ENCODE peak calls at places on chromosome 19, in seven cellular contexts. One of them, this sample, is unnamed.

GRCh38 chr19:35442091-35442490 is 6.0 kb upstream of the FFAR2 start:
- DNase-seq in SK-N-SH: no peak
- DNase-seq in suprapubic skin: no peak
- DNase-seq in uterus: no peak
- DNase-seq in upper lobe of left lung: peak; percentile 91
- DNase-seq in fibroblast of lung: no peak
- DNase-seq in testis: no peak
- DNase-seq in this sample: no peak

GRCh38 chr19:58338825-58339558 is 12.2 kb downstream of the ZSCAN22 start:
- DNase-seq in suprapubic skin: no peak
- DNase-seq in uterus: no peak
- DNase-seq in upper lobe of left lung: no peak
- DNase-seq in fibroblast of lung: peak; percentile 17
- DNase-seq in SK-N-SH: no peak
- DNase-seq in testis: no peak
- DNase-seq in this sample: no peak

GRCh38 chr19:58398545-58398944 is 3.1 kb downstream of the RNF225 start:
- DNase-seq in SK-N-SH: no peak
- DNase-seq in suprapubic skin: no peak
- DNase-seq in uterus: no peak
- DNase-seq in fibroblast of lung: no peak
- DNase-seq in testis: no peak
- DNase-seq in upper lobe of left lung: no peak
- DNase-seq in this sample: peak; percentile 47

GRCh38 chr19:17775245-17775927 is 19.6 kb upstream of the B3GNT3 start:
- DNase-seq in fibroblast of lung: no peak
- DNase-seq in testis: peak; percentile 56
- DNase-seq in SK-N-SH: peak; percentile 76
- DNase-seq in uterus: no peak
- DNase-seq in suprapubic skin: no peak
- DNase-seq in upper lobe of left lung: no peak
- DNase-seq in this sample: no peak

GRCh38 chr19:42069619-42070293 is at the start of gene GRIK5:
- DNase-seq in fibroblast of lung: no peak
- DNase-seq in uterus: no peak
- DNase-seq in suprapubic skin: no peak
- DNase-seq in SK-N-SH: peak; percentile 77
- DNase-seq in upper lobe of left lung: no peak
- DNase-seq in testis: no peak
- DNase-seq in this sample: no peak

GRCh38 chr19:6011206-6011605 is 33.3 kb upstream of the RANBP3 start:
- DNase-seq in uterus: no peak
- DNase-seq in suprapubic skin: no peak
- DNase-seq in SK-N-SH: no peak
- DNase-seq in upper lobe of left lung: no peak
- DNase-seq in testis: no peak
- DNase-seq in fibroblast of lung: no peak
- DNase-seq in this sample: no peak

GRCh38 chr19:13794388-13794751 is 873 bp upstream of the ZSWIM4 start:
- DNase-seq in upper lobe of left lung: peak; percentile 62
- DNase-seq in suprapubic skin: peak; percentile 89
- DNase-seq in SK-N-SH: no peak
- DNase-seq in fibroblast of lung: peak; percentile 98
- DNase-seq in uterus: peak; percentile 88
- DNase-seq in testis: peak; percentile 79
- DNase-seq in this sample: no peak

GRCh38 chr19:41974652-41975051 is 15.5 kb upstream of the RABAC1 start:
- DNase-seq in SK-N-SH: no peak
- DNase-seq in suprapubic skin: no peak
- DNase-seq in uterus: no peak
- DNase-seq in fibroblast of lung: no peak
- DNase-seq in upper lobe of left lung: no peak
- DNase-seq in testis: no peak
- DNase-seq in this sample: no peak

GRCh38 chr19:5593963-5594255 is 26.2 kb upstream of the TINCR start:
- DNase-seq in fibroblast of lung: no peak
- DNase-seq in uterus: no peak
- DNase-seq in upper lobe of left lung: no peak
- DNase-seq in suprapubic skin: no peak
- DNase-seq in testis: no peak
- DNase-seq in SK-N-SH: no peak
- DNase-seq in this sample: no peak

GRCh38 chr19:54464044-54464623 is 556 bp upstream of the LENG9 start:
- DNase-seq in testis: peak; percentile 97
- DNase-seq in suprapubic skin: peak; percentile 96
- DNase-seq in fibroblast of lung: peak; percentile 85
- DNase-seq in SK-N-SH: peak; percentile 75
- DNase-seq in uterus: peak; percentile 66
- DNase-seq in upper lobe of left lung: peak; percentile 98
- DNase-seq in this sample: peak; percentile 99

GRCh38 chr19:4844348-4845179 is 13.1 kb upstream of the TICAM1 start:
- DNase-seq in uterus: peak; percentile 58
- DNase-seq in suprapubic skin: peak; percentile 74
- DNase-seq in SK-N-SH: no peak
- DNase-seq in upper lobe of left lung: no peak
- DNase-seq in fibroblast of lung: no peak
- DNase-seq in testis: no peak
- DNase-seq in this sample: no peak

GRCh38 chr19:53662209-53662608 is 30.4 kb downstream of the DPRX start:
- DNase-seq in uterus: no peak
- DNase-seq in SK-N-SH: no peak
- DNase-seq in fibroblast of lung: no peak
- DNase-seq in suprapubic skin: no peak
- DNase-seq in testis: no peak
- DNase-seq in upper lobe of left lung: no peak
- DNase-seq in this sample: no peak

GRCh38 chr19:42282036-42282762 is 13.1 kb downstream of the CIC start:
- DNase-seq in testis: no peak
- DNase-seq in fibroblast of lung: peak; percentile 52
- DNase-seq in uterus: peak; percentile 51
- DNase-seq in suprapubic skin: peak; percentile 72
- DNase-seq in upper lobe of left lung: no peak
- DNase-seq in SK-N-SH: no peak
- DNase-seq in this sample: no peak

GRCh38 chr19:46299695-46300094 is 2.9 kb downstream of the HIF3A start:
- DNase-seq in SK-N-SH: no peak
- DNase-seq in upper lobe of left lung: peak; percentile 24
- DNase-seq in suprapubic skin: peak; percentile 69
- DNase-seq in fibroblast of lung: no peak
- DNase-seq in uterus: no peak
- DNase-seq in testis: no peak
- DNase-seq in this sample: no peak

GRCh38 chr19:46306501-46306900 is 9.7 kb downstream of the HIF3A start:
- DNase-seq in suprapubic skin: no peak
- DNase-seq in uterus: no peak
- DNase-seq in SK-N-SH: no peak
- DNase-seq in upper lobe of left lung: no peak
- DNase-seq in testis: no peak
- DNase-seq in fibroblast of lung: no peak
- DNase-seq in this sample: no peak

GRCh38 chr19:46299004-46299509 is 2.2 kb downstream of the HIF3A start:
- DNase-seq in fibroblast of lung: peak; percentile 66
- DNase-seq in uterus: peak; percentile 98
- DNase-seq in suprapubic skin: peak; percentile 95
- DNase-seq in SK-N-SH: peak; percentile 99
- DNase-seq in testis: peak; percentile 94
- DNase-seq in upper lobe of left lung: peak; percentile 95
- DNase-seq in this sample: peak; percentile 96

GRCh38 chr19:46303702-46304397 is 7.0 kb downstream of the HIF3A start:
- DNase-seq in SK-N-SH: peak; percentile 82
- DNase-seq in fibroblast of lung: no peak
- DNase-seq in testis: peak; percentile 89
- DNase-seq in upper lobe of left lung: peak; percentile 92
- DNase-seq in suprapubic skin: peak; percentile 84
- DNase-seq in uterus: peak; percentile 56
- DNase-seq in this sample: no peak

DNA sequence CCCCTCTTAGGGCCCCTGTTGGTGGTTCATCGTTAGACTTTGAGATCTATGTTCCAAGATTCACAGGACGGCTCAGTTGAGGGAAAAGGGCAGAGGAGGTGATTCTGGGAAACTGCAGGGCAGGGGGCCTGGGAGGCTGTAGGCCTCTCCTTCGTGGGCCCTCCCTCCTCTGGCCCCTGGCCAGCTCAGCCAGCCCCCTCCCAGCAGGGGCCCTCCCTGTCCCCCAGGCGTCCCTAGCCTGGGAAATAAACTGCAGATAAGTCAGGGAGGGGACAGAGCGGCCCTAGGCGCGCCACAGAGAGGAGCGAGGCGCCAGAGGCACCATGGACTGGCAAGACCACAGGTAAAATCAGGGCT is 6.5 kb downstream of the HIF3A start:
- DNase-seq in uterus: no peak
- DNase-seq in upper lobe of left lung: no peak
- DNase-seq in suprapubic skin: no peak
- DNase-seq in fibroblast of lung: no peak
- DNase-seq in SK-N-SH: no peak
- DNase-seq in testis: no peak
- DNase-seq in this sample: no peak
- H3K4me3 ChIP-seq in uterus: no peak overlapping the region
- H3K4me3 ChIP-seq in upper lobe of left lung: peak overlapping the region; percentile 10
- H3K4me3 ChIP-seq in suprapubic skin: peak overlapping the region; percentile 13
- H3K4me3 ChIP-seq in fibroblast of lung: no peak overlapping the region
- H3K4me3 ChIP-seq in SK-N-SH: no peak overlapping the region
- H3K4me3 ChIP-seq in testis: peak overlapping the region; percentile 33
- H3K4me3 ChIP-seq in this sample: no peak overlapping the region

DNA sequence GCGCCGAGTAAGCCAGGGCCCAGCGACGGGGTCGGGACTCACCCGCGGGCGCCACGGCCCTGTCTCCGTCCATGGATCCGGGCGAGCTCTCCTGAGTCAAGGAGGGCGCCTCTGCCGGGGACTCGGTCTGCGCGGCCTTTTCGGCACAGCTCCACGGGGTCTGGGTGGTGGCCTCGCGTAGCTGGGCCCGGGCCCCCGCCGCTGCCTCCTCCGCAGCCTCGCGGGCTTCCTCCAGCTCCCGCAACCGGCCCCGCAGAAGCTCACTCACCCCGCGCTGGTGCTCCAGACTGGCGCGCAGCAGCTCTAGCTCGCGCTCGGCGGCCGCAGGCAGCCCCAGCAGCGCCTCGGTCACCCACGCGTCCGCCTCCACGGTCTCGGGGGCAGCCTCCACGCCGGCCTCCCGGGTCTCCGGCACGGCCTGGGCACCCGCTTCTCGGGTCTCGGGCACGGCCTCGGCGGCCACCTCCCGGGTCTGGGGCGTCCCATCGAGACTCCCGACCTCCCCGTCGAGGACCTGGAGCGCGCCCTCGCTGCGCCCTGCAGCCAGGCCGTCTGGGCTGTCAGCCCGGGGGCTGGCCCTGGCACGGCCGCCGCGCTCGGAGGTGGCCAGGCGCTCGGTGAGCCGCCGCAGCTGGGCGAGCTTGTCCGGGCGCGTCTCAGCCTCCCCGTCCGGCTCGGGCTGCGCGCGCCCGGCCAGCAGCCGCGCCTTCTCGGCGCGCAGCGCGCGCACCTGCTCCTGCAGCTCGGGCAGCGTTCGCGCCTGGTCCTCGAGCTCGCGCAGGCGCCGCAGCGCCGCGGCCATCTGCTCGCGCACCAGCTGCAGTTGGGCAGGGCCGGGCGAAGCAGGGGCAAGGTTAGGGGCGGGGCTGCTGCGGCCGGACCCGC is 8.4 kb downstream of the KANK3 start:
- DNase-seq in upper lobe of left lung: peak; percentile 63
- DNase-seq in uterus: no peak
- DNase-seq in testis: peak; percentile 63
- DNase-seq in suprapubic skin: no peak
- DNase-seq in SK-N-SH: peak; percentile 86
- DNase-seq in fibroblast of lung: peak; percentile 73
- DNase-seq in this sample: no peak
- H3K4me1 ChIP-seq in upper lobe of left lung: peaks cover 55% of the 10 kb centered on the region
- H3K4me1 ChIP-seq in uterus: no peaks in the 10 kb centered on the region
- H3K4me1 ChIP-seq in testis: peaks cover 10% of the 10 kb centered on the region
- H3K4me1 ChIP-seq in suprapubic skin: peaks cover 27% of the 10 kb centered on the region
- H3K4me1 ChIP-seq in SK-N-SH: no peaks in the 10 kb centered on the region
- H3K4me1 ChIP-seq in fibroblast of lung: no peaks in the 10 kb centered on the region
- H3K4me1 ChIP-seq in this sample: no peaks in the 10 kb centered on the region

DNA sequence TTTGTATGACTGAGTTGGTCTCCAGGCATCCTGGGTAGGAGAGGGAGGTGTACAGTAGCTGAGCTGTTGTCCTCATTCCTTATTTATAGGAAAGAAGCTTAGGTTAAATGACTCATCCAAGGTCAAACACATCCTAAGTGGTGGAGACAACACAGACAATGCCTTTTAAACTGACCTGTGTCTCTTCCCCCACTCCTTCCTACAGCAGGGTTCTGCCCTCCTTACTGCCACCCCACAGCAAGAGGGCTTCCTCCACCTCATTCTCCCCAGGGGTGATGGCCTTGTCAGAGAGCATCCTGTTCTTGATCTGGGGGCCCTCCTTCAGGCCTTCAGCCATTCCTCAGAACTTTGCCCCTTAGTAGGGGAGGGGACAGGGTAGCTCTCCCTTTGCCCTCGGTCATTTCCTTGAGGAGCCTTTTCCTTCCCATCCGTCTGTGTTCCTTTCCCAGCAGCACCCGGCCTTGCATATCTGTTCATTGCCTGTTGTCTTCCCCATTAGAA is 48.2 kb upstream of the GPI start:
- DNase-seq in suprapubic skin: no peak
- DNase-seq in SK-N-SH: no peak
- DNase-seq in uterus: no peak
- DNase-seq in testis: no peak
- DNase-seq in fibroblast of lung: peak; percentile 49
- DNase-seq in upper lobe of left lung: no peak
- DNase-seq in this sample: no peak
- H3K4me3 ChIP-seq in suprapubic skin: no peak overlapping the region
- H3K4me3 ChIP-seq in SK-N-SH: no peak overlapping the region
- H3K4me3 ChIP-seq in uterus: no peak overlapping the region
- H3K4me3 ChIP-seq in testis: no peak overlapping the region
- H3K4me3 ChIP-seq in fibroblast of lung: no peak overlapping the region
- H3K4me3 ChIP-seq in upper lobe of left lung: no peak overlapping the region
- H3K4me3 ChIP-seq in this sample: no peak overlapping the region

GRCh38 chr19:10184636-10185035 is 10.1 kb downstream of the DNMT1 start:
- DNase-seq in fibroblast of lung: no peak
- DNase-seq in testis: no peak
- DNase-seq in SK-N-SH: no peak
- DNase-seq in upper lobe of left lung: no peak
- DNase-seq in suprapubic skin: no peak
- DNase-seq in uterus: no peak
- DNase-seq in this sample: no peak

GRCh38 chr19:10182847-10183246 is 11.9 kb downstream of the DNMT1 start:
- DNase-seq in testis: no peak
- DNase-seq in fibroblast of lung: no peak
- DNase-seq in SK-N-SH: no peak
- DNase-seq in upper lobe of left lung: no peak
- DNase-seq in uterus: no peak
- DNase-seq in suprapubic skin: no peak
- DNase-seq in this sample: no peak

GRCh38 chr19:10183926-10184325 is 10.8 kb downstream of the DNMT1 start:
- DNase-seq in suprapubic skin: no peak
- DNase-seq in testis: no peak
- DNase-seq in SK-N-SH: no peak
- DNase-seq in uterus: no peak
- DNase-seq in fibroblast of lung: no peak
- DNase-seq in upper lobe of left lung: no peak
- DNase-seq in this sample: no peak

DNA sequence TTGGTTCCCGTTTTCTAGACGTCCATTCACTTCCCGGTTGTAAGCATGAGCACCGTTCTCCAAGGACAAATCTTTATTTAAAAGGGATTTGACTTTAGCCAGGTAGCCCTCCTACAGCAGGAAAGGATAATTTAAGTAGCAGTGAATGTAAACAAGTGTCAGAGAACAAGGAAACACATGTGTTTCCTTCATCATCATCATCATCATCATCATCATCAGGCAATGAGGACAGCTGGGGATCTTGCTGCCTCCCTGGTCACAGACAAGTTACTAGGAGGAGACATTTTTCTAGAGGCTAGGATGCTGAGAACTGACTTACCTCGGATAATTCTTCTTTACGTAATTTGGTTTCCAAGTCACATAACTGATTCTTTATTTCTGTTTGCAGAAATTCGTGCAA is 14.3 kb downstream of the DNMT1 start:
- DNase-seq in testis: no peak
- DNase-seq in upper lobe of left lung: no peak
- DNase-seq in fibroblast of lung: no peak
- DNase-seq in uterus: no peak
- DNase-seq in SK-N-SH: no peak
- DNase-seq in suprapubic skin: no peak
- DNase-seq in this sample: no peak
- H3K4me1 ChIP-seq in testis: no peaks in the 10 kb centered on the region
- H3K4me1 ChIP-seq in upper lobe of left lung: no peaks in the 10 kb centered on the region
- H3K4me1 ChIP-seq in fibroblast of lung: no peaks in the 10 kb centered on the region
- H3K4me1 ChIP-seq in uterus: no peaks in the 10 kb centered on the region
- H3K4me1 ChIP-seq in SK-N-SH: no peaks in the 10 kb centered on the region
- H3K4me1 ChIP-seq in suprapubic skin: peaks cover 10% of the 10 kb centered on the region
- H3K4me1 ChIP-seq in this sample: no peaks in the 10 kb centered on the region

This sample was measured in RWPE2.